ENCODE peak calls at places on chromosomes 5 and 9, in four cellular contexts. K is body of pancreas, W is heart right ventricle, M is endodermal cell. S is an unnamed sample.
A peak's percentile ranks its signal among the peaks of the same experiment; 100 is the strongest.

GRCh38 chr5:134784241-134784920 is 25.8 kb downstream of the DDX46 start:
- DNase-seq in K (no peak), W (no peak), M (no peak), S (no peak)

GRCh38 chr5:134209477-134210240 is 16.2 kb downstream of the PPP2CA start:
- DNase-seq in K (no peak), W (peak; percentile 12), M (no peak), S (no peak)

GRCh38 chr9:127578952-127579853 is 32.9 kb upstream of the STXBP1 start:
- DNase-seq in K (peak; percentile 92), W (peak; percentile 85), M (peak; percentile 93), S (peak; percentile 83)

GRCh38 chr5:43729846-43730478 is 127.0 kb downstream of the NNT start:
- DNase-seq in K (no peak), W (no peak), M (no peak), S (no peak)

GRCh38 chr5:10759111-10759510 is 1.9 kb downstream of the DAP start:
- DNase-seq in K (no peak), W (no peak), M (no peak), S (no peak)

GRCh38 chr9:81150016-81150625 is 539.2 kb downstream of the TLE1 start:
- DNase-seq in K (no peak), W (no peak), M (no peak), S (no peak)

GRCh38 chr5:132495063-132495671 is 4.6 kb upstream of the IRF1 start:
- DNase-seq in K (no peak), W (no peak), M (no peak), S (peak; percentile 65)

GRCh38 chr5:56856779-56857178 is 41.4 kb downstream of the MAP3K1 start:
- DNase-seq in K (no peak), W (no peak), M (no peak), S (no peak)

GRCh38 chr9:112860466-112860865 is 30.2 kb downstream of the SLC46A2 start:
- DNase-seq in K (no peak), W (no peak), M (no peak), S (no peak)

GRCh38 chr5:10441083-10441991 is at the start of gene ROPN1L:
- DNase-seq in K (peak; percentile 88), W (peak; percentile 83), M (peak; percentile 96), S (peak; percentile 80)

GRCh38 chr5:10635257-10635860 is 71.5 kb downstream of the ANKRD33B start:
- DNase-seq in K (no peak), W (no peak), M (peak; percentile 63), S (no peak)

GRCh38 chr5:121841900-121842299 is 9.8 kb upstream of the FTMT start:
- DNase-seq in K (no peak), W (no peak), M (no peak), S (no peak)

GRCh38 chr5:170491479-170491878 is 12.3 kb upstream of the KCNIP1 start:
- DNase-seq in K (peak; percentile 12), W (peak; percentile 23), M (no peak), S (no peak)

GRCh38 chr9:117907420-117907819 is 203.2 kb downstream of the TLR4 start:
- DNase-seq in K (no peak), W (no peak), M (no peak), S (no peak)

GRCh38 chr9:112170235-112170634 is 4.9 kb downstream of the SUSD1 start:
- DNase-seq in K (peak; percentile 59), W (no peak), M (no peak), S (no peak)

GRCh38 chr9:135304886-135305285 is 174.7 kb upstream of the PPP1R26 start:
- DNase-seq in K (no peak), W (no peak), M (no peak), S (no peak)

GRCh38 chr5:125411163-125412050 is 665.0 kb upstream of the ZNF608 start:
- DNase-seq in K (peak; percentile 44), W (peak; percentile 29), M (peak; percentile 64), S (no peak)

GRCh38 chr5:140005145-140005591 is 37.9 kb downstream of the NRG2 start:
- DNase-seq in K (no peak), W (no peak), M (no peak), S (no peak)

GRCh38 chr5:10317825-10318682 is 10.4 kb upstream of the CMBL start:
- DNase-seq in K (no peak), W (no peak), M (no peak), S (no peak)

GRCh38 chr9:121226186-121226585 is 24.5 kb upstream of the RAB14 start:
- DNase-seq in K (no peak), W (no peak), M (no peak), S (no peak)

GRCh38 chr5:148140846-148141245 is 27.5 kb upstream of the SPINK14 start:
- DNase-seq in K (no peak), W (no peak), M (no peak), S (no peak)

GRCh38 chr9:88816141-88816540 is 175.1 kb upstream of the S1PR3 start:
- DNase-seq in K (no peak), W (no peak), M (no peak), S (no peak)

GRCh38 chr5:60829490-60830266 is 14.4 kb downstream of the ELOVL7 start:
- DNase-seq in K (no peak), W (no peak), M (no peak), S (no peak)

GRCh38 chr9:130276955-130277354 is 11.4 kb downstream of the HMCN2 start:
- DNase-seq in K (no peak), W (no peak), M (no peak), S (no peak)

GRCh38 chr5:181246276-181247050 is 2.8 kb upstream of the RACK1 start:
- DNase-seq in K (peak; percentile 92), W (peak; percentile 92), M (peak; percentile 95), S (no peak)

GRCh38 chr9:129081388-129081889 is 528 bp downstream of the DOLPP1 start:
- DNase-seq in K (no peak), W (no peak), M (no peak), S (no peak)

GRCh38 chr5:88829773-88830172 is 53.2 kb downstream of the MEF2C start:
- DNase-seq in K (no peak), W (no peak), M (no peak), S (no peak)

DNA sequence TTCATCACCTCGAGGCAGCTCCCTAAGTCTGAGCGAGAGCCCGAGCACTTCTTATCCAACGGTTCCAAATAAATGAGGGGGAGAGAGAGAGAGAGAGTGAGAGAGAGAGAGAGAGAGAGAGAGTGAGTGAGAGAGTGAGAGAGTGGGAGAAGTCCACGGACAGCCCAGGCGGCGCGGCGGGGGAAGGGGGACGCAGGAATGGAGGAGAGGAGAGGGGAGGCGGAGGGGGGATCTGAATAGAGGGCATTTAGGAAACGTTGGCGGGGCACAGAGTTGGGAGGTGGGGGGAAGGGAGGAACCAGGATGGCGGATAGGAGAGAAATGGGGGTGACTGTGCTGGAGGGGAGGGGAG is 481 bp upstream of the BASP1 start:
- DNase-seq in K (no peak), W (peak; percentile 7), M (peak; percentile 86), S (no peak)
- H3K27ac ChIP-seq in K (no peak overlapping the region), W (no peak overlapping the region), M (peak overlapping the region; percentile 77), S (peak overlapping the region; percentile 59)

GRCh38 chr5:59287884-59288283 is 605.6 kb downstream of the PDE4D start:
- DNase-seq in K (no peak), W (no peak), M (no peak), S (no peak)
- H3K27ac ChIP-seq in K (no peak overlapping the region), W (peak overlapping the region; percentile 67), M (no peak overlapping the region), S (no peak overlapping the region)

DNA sequence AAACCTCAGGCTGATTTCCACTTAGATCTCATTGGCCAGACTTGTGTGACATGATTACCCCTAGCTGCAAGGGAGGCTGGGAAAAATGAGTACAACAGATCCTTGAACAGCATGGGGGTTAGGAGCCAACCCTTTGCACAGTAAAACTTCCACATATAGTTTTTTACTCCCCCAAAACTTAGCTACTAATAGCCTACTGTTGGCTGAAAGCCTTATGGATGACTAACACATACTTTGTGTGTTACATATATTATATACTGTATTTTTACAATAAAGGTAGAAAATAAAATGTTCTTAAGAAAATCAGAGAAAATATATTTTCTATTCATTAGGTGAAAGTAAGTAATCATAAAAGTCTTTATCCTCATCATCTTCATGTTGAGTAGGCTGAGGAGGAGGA is 217.4 kb downstream of the NMUR2 start:
- DNase-seq in K (no peak), W (no peak), M (no peak), S (no peak)
- H3K27ac ChIP-seq in K (no peak overlapping the region), W (no peak overlapping the region), M (no peak overlapping the region), S (no peak overlapping the region)

GRCh38 chr5:149152317-149152746 is 11.0 kb downstream of the ABLIM3 start:
- DNase-seq in K (no peak), W (no peak), M (no peak), S (no peak)

GRCh38 chr5:149150457-149150856 is 9.2 kb downstream of the ABLIM3 start:
- DNase-seq in K (no peak), W (no peak), M (no peak), S (no peak)

GRCh38 chr5:149151717-149152116 is 10.4 kb downstream of the ABLIM3 start:
- DNase-seq in K (no peak), W (no peak), M (peak; percentile 53), S (no peak)

GRCh38 chr5:149147673-149148072 is 6.4 kb downstream of the ABLIM3 start:
- DNase-seq in K (no peak), W (no peak), M (no peak), S (no peak)

GRCh38 chr5:149149942-149150341 is 8.6 kb downstream of the ABLIM3 start:
- DNase-seq in K (no peak), W (no peak), M (peak; percentile 55), S (no peak)
- H3K27ac ChIP-seq in K (no peak overlapping the region), W (peak overlapping the region; percentile 93), M (no peak overlapping the region), S (no peak overlapping the region)

GRCh38 chr5:157714480-157714879 is 16.7 kb upstream of the THG1L start:
- DNase-seq in K (no peak), W (no peak), M (no peak), S (no peak)
- H3K27ac ChIP-seq in K (no peak overlapping the region), W (no peak overlapping the region), M (no peak overlapping the region), S (no peak overlapping the region)

GRCh38 chr5:91175708-91176107 is 207.4 kb downstream of the ARRDC3 start:
- DNase-seq in K (no peak), W (no peak), M (no peak), S (no peak)
- H3K27ac ChIP-seq in K (no peak overlapping the region), W (no peak overlapping the region), M (no peak overlapping the region), S (no peak overlapping the region)

GRCh38 chr9:95021166-95021886 is 294.8 kb downstream of the AOPEP start:
- DNase-seq in K (no peak), W (no peak), M (no peak), S (no peak)
- H3K27ac ChIP-seq in K (peak overlapping the region; percentile 95), W (peak overlapping the region; percentile 81), M (no peak overlapping the region), S (peak overlapping the region; percentile 32)

DNA sequence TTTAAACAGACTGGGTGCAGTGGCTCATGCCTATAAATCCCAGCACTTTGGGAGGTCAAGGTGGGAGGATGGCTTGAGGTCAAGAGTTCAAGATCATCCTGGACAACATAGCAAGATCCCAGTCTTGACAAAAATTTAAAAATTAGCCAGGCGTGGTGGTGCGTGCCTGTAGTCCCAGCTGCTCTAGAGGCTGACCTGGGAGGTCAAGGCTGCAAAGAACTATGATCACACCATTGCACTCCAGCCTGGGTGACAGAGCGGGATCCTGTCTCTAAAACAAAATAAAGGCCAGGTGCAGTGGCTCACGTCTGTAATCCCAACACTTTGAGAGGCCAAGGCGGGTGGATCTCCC is 125.6 kb downstream of the MYO10 start:
- DNase-seq in K (no peak), W (no peak), M (no peak), S (no peak)
- H3K27ac ChIP-seq in K (peak overlapping the region; percentile 22), W (no peak overlapping the region), M (no peak overlapping the region), S (no peak overlapping the region)

S was measured in caudate nucleus.